ENCODE peak calls at places on chromosomes 2 and 18, in six cellular contexts. O, C, K, D, F and A are unnamed samples.

GRCh38 chr2:219688560-219689445 is 61.4 kb downstream of the SLC4A3 start:
- DNase-seq in O (no peak), D (peak), K (peak), C (no peak), F (no peak), A (no peak)

GRCh38 chr18:61606068-61606660 is 272.9 kb downstream of the CDH20 start:
- DNase-seq in C (no peak), D (peak), K (no peak), F (no peak), O (peak), A (no peak)

GRCh38 chr2:28643911-28644334 is 107.7 kb upstream of the PPP1CB start:
- DNase-seq in D (peak), C (no peak), K (peak), F (no peak), O (no peak), A (no peak)

GRCh38 chr2:238108423-238109201 is 8.5 kb downstream of the ESPNL start:
- DNase-seq in K (no peak), F (no peak), D (no peak), O (no peak), C (no peak), A (peak)

GRCh38 chr18:48829443-48830149 is 121.2 kb downstream of the SMAD7 start:
- DNase-seq in O (no peak), D (no peak), C (no peak), F (no peak), K (peak), A (peak)

GRCh38 chr2:226327830-226328229 is 471.8 kb downstream of the IRS1 start:
- DNase-seq in D (no peak), O (no peak), C (no peak), F (no peak), K (no peak), A (no peak)

GRCh38 chr2:204260162-204260877 is 285.0 kb upstream of the PARD3B start:
- DNase-seq in D (peak), K (no peak), C (no peak), O (peak), F (peak), A (no peak)

GRCh38 chr2:70795164-70795995 is 4.9 kb upstream of the FIGLA start:
- DNase-seq in C (no peak), F (no peak), O (no peak), K (no peak), D (no peak), A (no peak)

GRCh38 chr2:47452761-47453160 is 49.8 kb downstream of the MSH2 start:
- DNase-seq in F (no peak), K (no peak), C (no peak), O (no peak), D (peak), A (no peak)

GRCh38 chr2:89844221-89844943 is 1152.9 kb downstream of the RPIA start:
- DNase-seq in C (no peak), O (no peak), D (no peak), K (peak), F (no peak), A (peak)

GRCh38 chr2:239870276-239870675 is 154.9 kb downstream of the NDUFA10 start:
- DNase-seq in D (no peak), F (no peak), K (no peak), C (no peak), O (no peak), A (no peak)

GRCh38 chr18:37322497-37323035 is 243.0 kb downstream of the CELF4 start:
- DNase-seq in D (peak), K (peak), O (peak), F (no peak), C (no peak), A (no peak)

GRCh38 chr2:84491256-84491655 is 25.0 kb upstream of the DNAH6 start:
- DNase-seq in C (no peak), K (no peak), D (no peak), F (no peak), O (no peak), A (no peak)

GRCh38 chr2:69947078-69947801 is 14.2 kb downstream of the ASPRV1 start:
- DNase-seq in C (no peak), O (no peak), D (no peak), K (no peak), F (no peak), A (no peak)

GRCh38 chr2:207333599-207334308 is 168.0 kb upstream of the KLF7 start:
- DNase-seq in O (no peak), K (no peak), D (no peak), C (no peak), F (no peak), A (no peak)

GRCh38 chr2:65576861-65577601 is 144.6 kb upstream of the SPRED2 start:
- DNase-seq in F (no peak), D (peak), K (no peak), O (no peak), C (no peak), A (no peak)

GRCh38 chr18:657311-657997 is at the start of gene TYMS:
- DNase-seq in F (peak), D (peak), C (no peak), K (peak), O (peak), A (no peak)

GRCh38 chr2:7673843-7674242 is 756.6 kb downstream of the RNF144A start:
- DNase-seq in D (no peak), C (no peak), F (no peak), K (no peak), O (no peak), A (no peak)

GRCh38 chr2:134087371-134087921 is 166.4 kb upstream of the MGAT5 start:
- DNase-seq in D (no peak), K (no peak), C (no peak), O (no peak), F (no peak), A (no peak)

GRCh38 chr2:121031568-121032340 is 253.2 kb downstream of the TFCP2L1 start:
- DNase-seq in D (no peak), O (no peak), F (no peak), C (no peak), K (no peak), A (no peak)

GRCh38 chr2:39837856-39838453 is 58.9 kb upstream of the THUMPD2 start:
- DNase-seq in C (no peak), O (no peak), K (no peak), F (no peak), D (peak), A (no peak)

GRCh38 chr2:127449439-127449838 is 31.2 kb downstream of the PROC start:
- DNase-seq in K (no peak), F (no peak), O (no peak), D (no peak), C (no peak), A (no peak)

GRCh38 chr2:201220102-201220570 is 37.2 kb downstream of the CASP10 start:
- DNase-seq in D (peak), C (no peak), K (no peak), O (peak), F (no peak), A (no peak)

GRCh38 chr2:183124957-183125255 is 663 bp downstream of the NUP35 start:
- DNase-seq in C (no peak), F (no peak), O (no peak), K (no peak), D (no peak), A (no peak)

GRCh38 chr2:216111122-216111521 is 2.0 kb downstream of the XRCC5 start:
- DNase-seq in F (no peak), K (no peak), C (no peak), D (no peak), O (no peak), A (no peak)

GRCh38 chr2:156955701-156956100 is 301.8 kb upstream of the GALNT5 start:
- DNase-seq in O (no peak), K (no peak), D (no peak), C (no peak), F (no peak), A (no peak)

GRCh38 chr2:217095511-217096205 is 235.8 kb upstream of the TNP1 start:
- DNase-seq in C (no peak), O (no peak), F (no peak), D (no peak), K (no peak), A (no peak)

GRCh38 chr18:47729356-47729755 is 201.1 kb downstream of the SMAD2 start:
- DNase-seq in F (no peak), C (no peak), K (no peak), D (no peak), O (no peak), A (no peak)

GRCh38 chr2:10548626-10549025 is 100.5 kb upstream of the ODC1 start:
- DNase-seq in F (no peak), D (peak), K (no peak), O (no peak), C (no peak), A (no peak)

GRCh38 chr2:48601349-48601748 is 16.3 kb upstream of the GTF2A1L start:
- DNase-seq in O (peak), F (no peak), D (no peak), K (no peak), C (no peak), A (no peak)

GRCh38 chr2:9030882-9031645 is 27.6 kb upstream of the MBOAT2 start:
- DNase-seq in O (no peak), D (peak), F (no peak), C (no peak), K (no peak), A (no peak)

GRCh38 chr2:158781562-158781961 is 13.6 kb upstream of the DAPL1 start:
- DNase-seq in O (no peak), F (no peak), D (peak), K (no peak), C (no peak), A (no peak)

GRCh38 chr2:11788725-11789124 is 42.3 kb downstream of the LPIN1 start:
- DNase-seq in F (no peak), O (no peak), D (no peak), C (no peak), K (no peak), A (no peak)

GRCh38 chr18:54116541-54117257 is 107.8 kb downstream of the MBD2 start:
- DNase-seq in K (no peak), C (no peak), O (no peak), F (no peak), D (peak), A (no peak)

GRCh38 chr2:215618145-215618544 is 182.3 kb upstream of the FN1 start:
- DNase-seq in O (no peak), K (no peak), F (no peak), D (no peak), C (no peak), A (no peak)

GRCh38 chr2:68594674-68595492 is 48.5 kb upstream of the PROKR1 start:
- DNase-seq in C (no peak), D (peak), K (no peak), F (no peak), O (peak), A (no peak)

GRCh38 chr2:70104231-70105111 is 17.2 kb downstream of the PCBP1 start:
- DNase-seq in D (peak), F (no peak), O (peak), K (no peak), C (no peak), A (peak)

GRCh38 chr18:4232656-4233055 is 222.5 kb downstream of the DLGAP1 start:
- DNase-seq in K (no peak), D (no peak), O (no peak), C (no peak), F (no peak), A (no peak)

GRCh38 chr2:28009732-28010131 is 119.2 kb downstream of the BABAM2 start:
- DNase-seq in F (no peak), O (no peak), C (no peak), K (no peak), D (peak), A (no peak)